ENCODE peak calls at places on chromosomes 13 and 19, in seven cellular contexts. F is fibroblast of pulmonary artery; G is T1000; O is aorta; Z is CD4-positive, alpha-beta T cell; S is iPS-NIHi11; A is fibroblast of the aortic adventitia. B is an unnamed sample.

GRCh38 chr13:60260440-60260839 is 96.7 kb upstream of the DIAPH3 start:
- DNase-seq in F (no peak), G (no peak), O (no peak), Z (no peak), S (peak), A (no peak), B (no peak)

GRCh38 chr13:51584731-51585191 is 499 bp downstream of the WDFY2 start:
- DNase-seq in F (peak), G (no peak), O (peak), Z (no peak), S (peak), A (peak), B (no peak)

GRCh38 chr13:102255409-102255808 is 146.4 kb downstream of the FGF14 start:
- DNase-seq in F (no peak), G (no peak), O (no peak), Z (no peak), S (no peak), A (no peak), B (no peak)

GRCh38 chr19:2524840-2525723 is 49.2 kb downstream of the GADD45B start:
- DNase-seq in F (peak), G (peak), O (peak), Z (no peak), S (peak), A (peak), B (no peak)

GRCh38 chr13:42990147-42990990 is 1.7 kb downstream of the EPSTI1 start:
- DNase-seq in F (no peak), G (no peak), O (no peak), Z (no peak), S (no peak), A (peak), B (no peak)

GRCh38 chr19:19171821-19172532 is 1.9 kb upstream of the MEF2B start:
- DNase-seq in F (peak), G (no peak), O (no peak), Z (no peak), S (peak), A (peak), B (no peak)

GRCh38 chr13:97226788-97227627 is 4.9 kb downstream of the MBNL2 start:
- DNase-seq in F (peak), G (no peak), O (no peak), Z (peak), S (peak), A (no peak), B (peak)

GRCh38 chr13:43698743-43699142 is 88.0 kb downstream of the ENOX1 start:
- DNase-seq in F (peak), G (no peak), O (no peak), Z (no peak), S (no peak), A (peak), B (peak)

GRCh38 chr19:18733196-18733647 is 49.7 kb downstream of the CRTC1 start:
- DNase-seq in F (peak), G (no peak), O (no peak), Z (no peak), S (no peak), A (peak), B (peak)

GRCh38 chr19:45424191-45425058 is 708 bp upstream of the ERCC1 start:
- DNase-seq in F (peak), G (peak), O (peak), Z (no peak), S (peak), A (peak), B (peak)

GRCh38 chr13:50226515-50227147 is 211.4 kb downstream of the KCNRG start:
- DNase-seq in F (no peak), G (no peak), O (no peak), Z (no peak), S (no peak), A (no peak), B (no peak)

GRCh38 chr19:1410136-1410786 is 2.9 kb downstream of the DAZAP1 start:
- DNase-seq in F (peak), G (no peak), O (no peak), Z (no peak), S (no peak), A (no peak), B (peak)